ENCODE peak calls at places on chromosomes 12 and 14, in seven cellular contexts. Z is Panc1; X is cardiac muscle cell; K is tibial artery; D is SJSA1; I is aorta; A is CD4-positive, alpha-beta memory T cell. H is an unnamed sample. For H3K4me1, the result is how much of the 10 kb centered on the place peaks cover.

GRCh38 chr14:101823511-101824120 is 62.1 kb downstream of the PPP2R5C start:
- DNase-seq in Z (no peak), X (no peak), K (no peak), D (no peak), I (no peak), A (peak), H (no peak)

GRCh38 chr12:14066021-14066420 is 84.6 kb upstream of the GRIN2B start:
- DNase-seq in Z (no peak), X (no peak), K (no peak), D (no peak), I (no peak), A (no peak), H (no peak)

GRCh38 chr14:41446008-41446407 is 160.7 kb upstream of the LRFN5 start:
- DNase-seq in Z (no peak), X (no peak), K (no peak), D (no peak), I (no peak), A (no peak), H (no peak)

GRCh38 chr12:127677537-127678131 is 589.3 kb upstream of the TMEM132C start:
- DNase-seq in Z (peak), X (peak), K (peak), D (peak), I (peak), A (no peak), H (peak)

GRCh38 chr12:132771126-132771838 is 9.7 kb upstream of the ANKLE2 start:
- DNase-seq in Z (no peak), X (no peak), K (no peak), D (no peak), I (no peak), A (peak), H (no peak)

GRCh38 chr12:75452675-75453330 is 27.8 kb upstream of the GLIPR1 start:
- DNase-seq in Z (no peak), X (no peak), K (no peak), D (no peak), I (no peak), A (no peak), H (no peak)

GRCh38 chr14:24777678-24778077 is 143.7 kb upstream of the GZMB start:
- DNase-seq in Z (no peak), X (no peak), K (no peak), D (no peak), I (no peak), A (no peak), H (no peak)

GRCh38 chr12:11961686-11962085 is 109.1 kb upstream of the BCL2L14 start:
- DNase-seq in Z (no peak), X (no peak), K (no peak), D (peak), I (no peak), A (no peak), H (no peak)

GRCh38 chr14:32724864-32725550 is 213.7 kb upstream of the NPAS3 start:
- DNase-seq in Z (no peak), X (no peak), K (no peak), D (peak), I (no peak), A (no peak), H (no peak)

GRCh38 chr12:5451251-5451650 is 19.3 kb downstream of the NTF3 start:
- DNase-seq in Z (no peak), X (no peak), K (no peak), D (no peak), I (no peak), A (no peak), H (no peak)

GRCh38 chr14:97113339-97113738 is 316.2 kb downstream of the VRK1 start:
- DNase-seq in Z (no peak), X (no peak), K (no peak), D (no peak), I (no peak), A (no peak), H (no peak)

GRCh38 chr14:73725116-73726024 is 11.2 kb upstream of the PNMA1 start:
- DNase-seq in Z (no peak), X (no peak), K (peak), D (no peak), I (no peak), A (no peak), H (peak)

GRCh38 chr14:23110579-23111375 is 6.0 kb upstream of the CIROP start:
- DNase-seq in Z (no peak), X (no peak), K (no peak), D (no peak), I (peak), A (no peak), H (no peak)

GRCh38 chr14:54579606-54580005 is 12.7 kb downstream of the SAMD4A start:
- DNase-seq in Z (no peak), X (no peak), K (no peak), D (no peak), I (no peak), A (no peak), H (no peak)

GRCh38 chr12:82047480-82047879 is 288.3 kb upstream of the PPFIA2 start:
- DNase-seq in Z (no peak), X (no peak), K (no peak), D (no peak), I (no peak), A (no peak), H (no peak)

GRCh38 chr14:38079268-38079667 is 128.4 kb upstream of the SSTR1 start:
- DNase-seq in Z (no peak), X (no peak), K (no peak), D (no peak), I (no peak), A (no peak), H (no peak)

GRCh38 chr12:105861232-105861631 is 277.5 kb downstream of the NUAK1 start:
- DNase-seq in Z (no peak), X (no peak), K (no peak), D (no peak), I (no peak), A (no peak), H (no peak)

GRCh38 chr14:100779691-100780080 is 46.2 kb upstream of the MEG3 start:
- DNase-seq in Z (no peak), X (no peak), K (no peak), D (no peak), I (no peak), A (no peak), H (peak)

GRCh38 chr12:29762637-29763300 is 21.0 kb downstream of the TMTC1 start:
- DNase-seq in Z (no peak), X (no peak), K (no peak), D (no peak), I (no peak), A (no peak), H (peak)

GRCh38 chr14:51302319-51303030 is 62.4 kb downstream of the TMX1 start:
- DNase-seq in Z (no peak), X (no peak), K (no peak), D (no peak), I (no peak), A (no peak), H (no peak)

GRCh38 chr12:119512772-119513497 is 80.6 kb upstream of the TMEM233 start:
- DNase-seq in Z (no peak), X (peak), K (no peak), D (peak), I (no peak), A (no peak), H (no peak)

GRCh38 chr14:55129086-55129427 is at the start of gene LGALS3:
- DNase-seq in Z (no peak), X (peak), K (peak), D (peak), I (peak), A (no peak), H (peak)

GRCh38 chr12:81206425-81206824 is 128.5 kb downstream of the ACSS3 start:
- DNase-seq in Z (no peak), X (no peak), K (no peak), D (no peak), I (no peak), A (no peak), H (no peak)

GRCh38 chr12:67594888-67595287 is 53.7 kb upstream of the DYRK2 start:
- DNase-seq in Z (no peak), X (no peak), K (no peak), D (no peak), I (no peak), A (no peak), H (no peak)

GRCh38 chr12:4440187-4440941 is 5.3 kb downstream of the FGF6 start:
- DNase-seq in Z (no peak), X (no peak), K (no peak), D (no peak), I (no peak), A (no peak), H (no peak)

GRCh38 chr14:99733551-99734405 is 49.7 kb downstream of the CYP46A1 start:
- DNase-seq in Z (no peak), X (no peak), K (peak), D (no peak), I (peak), A (no peak), H (peak)

GRCh38 chr12:113910751-113911272 is 55.3 kb downstream of the RBM19 start:
- DNase-seq in Z (no peak), X (no peak), K (no peak), D (peak), I (no peak), A (no peak), H (no peak)

GRCh38 chr12:124411291-124411878 is 116.5 kb downstream of the RFLNA start:
- DNase-seq in Z (no peak), X (no peak), K (peak), D (no peak), I (peak), A (no peak), H (peak)

GRCh38 chr12:49970030-49970429 is 2.7 kb upstream of the AQP6 start:
- DNase-seq in Z (no peak), X (no peak), K (peak), D (no peak), I (no peak), A (no peak), H (no peak)

GRCh38 chr12:12736759-12737676 is 19.9 kb downstream of the CDKN1B start:
- DNase-seq in Z (no peak), X (peak), K (no peak), D (peak), I (no peak), A (peak), H (no peak)

GRCh38 chr12:54933381-54933780 is 51.2 kb downstream of the TESPA1 start:
- DNase-seq in Z (no peak), X (no peak), K (no peak), D (no peak), I (no peak), A (peak), H (no peak)

GRCh38 chr14:105871590-105871989 is 345.2 kb downstream of the TMEM121 start:
- DNase-seq in Z (no peak), X (no peak), K (no peak), D (no peak), I (no peak), A (no peak), H (no peak)

GRCh38 chr14:104981699-104982541 is 3.7 kb upstream of the CLBA1 start:
- DNase-seq in Z (no peak), X (no peak), K (peak), D (no peak), I (peak), A (peak), H (no peak)

GRCh38 chr14:92589213-92589852 is 75.8 kb downstream of the RIN3 start:
- DNase-seq in Z (no peak), X (peak), K (no peak), D (no peak), I (no peak), A (no peak), H (no peak)

GRCh38 chr12:110796952-110797351 is 49.8 kb upstream of the CCDC63 start:
- DNase-seq in Z (no peak), X (no peak), K (no peak), D (no peak), I (no peak), A (no peak), H (no peak)

DNA sequence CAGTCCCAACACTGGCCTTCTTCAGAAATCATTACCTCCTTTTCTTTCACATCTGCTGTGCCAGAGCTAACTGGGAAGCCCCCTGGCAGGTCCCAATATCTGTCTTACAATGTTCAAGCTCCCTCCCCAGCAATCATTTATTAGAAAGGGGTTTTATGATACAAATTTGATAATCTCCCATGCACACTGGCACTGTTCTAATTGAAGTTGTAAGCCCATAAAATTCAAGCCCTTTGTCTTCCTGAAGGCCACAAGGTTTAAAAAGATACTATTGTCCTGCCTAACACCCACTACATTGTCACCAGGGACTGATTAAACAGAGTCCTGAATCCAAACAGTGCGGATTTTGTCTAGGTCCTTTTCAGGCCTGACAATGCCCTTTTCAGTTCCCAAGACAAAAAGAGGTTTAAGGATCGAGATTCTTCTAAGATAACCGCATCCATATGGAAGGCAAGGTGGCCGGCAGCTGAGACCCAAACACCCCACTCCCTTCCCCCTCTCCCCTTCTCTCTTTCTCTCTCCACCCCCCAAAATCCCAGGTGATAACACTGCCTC is 3.3 kb downstream of the NKX2-8 start:
- DNase-seq in Z (no peak), X (no peak), K (no peak), D (no peak), I (no peak), A (no peak), H (no peak)
- H3K4me1 ChIP-seq in Z (under half), X (under half), K (under half), D (under half), I (under half), A (under half), H (under half)

DNA sequence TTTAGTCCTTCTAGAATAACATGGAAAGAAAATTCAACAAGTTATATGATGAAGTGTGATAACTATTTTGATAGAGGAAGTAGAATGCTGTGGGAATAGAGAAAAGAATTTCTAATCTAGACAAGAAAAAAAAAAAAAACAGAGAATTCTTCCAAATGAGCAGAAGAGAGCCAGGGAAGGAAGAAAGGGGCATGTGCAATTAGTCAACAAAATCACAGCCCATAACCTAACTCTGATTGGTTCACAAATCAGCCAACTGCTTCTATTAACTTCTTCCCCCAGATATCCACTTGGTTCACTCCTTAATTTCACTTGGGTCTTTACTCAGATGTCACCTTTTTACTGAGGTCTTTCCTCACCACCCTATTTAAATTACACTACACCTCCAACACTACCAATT is 69.5 kb downstream of the BTG1 start:
- DNase-seq in Z (no peak), X (no peak), K (no peak), D (no peak), I (no peak), A (no peak), H (no peak)
- H3K4me1 ChIP-seq in Z (under half), X (half or more), K (under half), D (half or more), I (under half), A (under half), H (under half)

GRCh38 chr12:53069621-53070410 is 9.4 kb downstream of the SPRYD3 start:
- DNase-seq in Z (no peak), X (no peak), K (peak), D (no peak), I (peak), A (no peak), H (peak)

GRCh38 chr12:53067074-53067992 is 11.9 kb downstream of the SPRYD3 start:
- DNase-seq in Z (no peak), X (no peak), K (peak), D (no peak), I (no peak), A (peak), H (no peak)

GRCh38 chr12:53068811-53069585 is 10.2 kb downstream of the SPRYD3 start:
- DNase-seq in Z (no peak), X (no peak), K (peak), D (no peak), I (no peak), A (no peak), H (peak)

GRCh38 chr12:53066594-53066978 is 12.6 kb downstream of the SPRYD3 start:
- DNase-seq in Z (no peak), X (no peak), K (no peak), D (no peak), I (no peak), A (no peak), H (no peak)

DNA sequence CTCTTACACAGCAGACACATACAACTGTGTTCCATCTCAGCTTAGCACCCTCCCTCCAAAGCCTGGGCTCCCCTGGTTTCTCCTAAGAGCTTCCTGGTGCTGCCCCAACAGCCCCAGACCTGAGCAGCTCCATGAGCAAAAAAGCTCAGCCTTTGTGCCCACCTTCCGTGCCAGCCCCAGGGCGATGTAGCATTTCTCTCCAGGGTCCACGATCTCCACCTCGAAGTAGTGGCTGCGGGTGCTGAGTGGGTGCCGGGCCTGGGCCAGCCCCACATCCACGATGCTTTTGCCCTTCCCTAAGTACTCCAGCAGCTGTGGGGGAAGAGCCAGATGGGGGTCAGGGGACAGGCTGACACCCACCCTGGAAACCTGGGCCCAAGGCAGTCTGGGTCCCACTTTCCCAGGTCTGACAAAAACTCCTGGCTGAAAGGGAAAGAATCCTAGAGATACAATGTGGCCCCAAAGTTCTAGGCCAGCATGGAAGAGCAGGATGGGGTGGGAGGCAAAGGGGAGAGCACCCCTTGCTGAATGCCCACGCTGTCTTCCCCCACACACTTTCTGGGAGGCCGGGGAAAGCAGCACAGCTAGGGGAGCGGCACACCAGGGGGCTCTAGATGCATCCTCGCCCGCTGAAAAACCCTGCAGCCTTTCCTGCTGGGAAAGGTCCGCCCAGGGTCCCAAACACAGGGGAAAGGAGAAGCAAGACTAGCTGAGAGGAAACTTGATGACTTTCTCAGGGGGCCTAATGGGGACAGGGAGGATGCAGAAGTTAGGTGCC is 11.0 kb downstream of the SPRYD3 start:
- DNase-seq in Z (no peak), X (no peak), K (peak), D (no peak), I (no peak), A (no peak), H (no peak)
- H3K4me1 ChIP-seq in Z (under half), X (under half), K (half or more), D (under half), I (under half), A (under half), H (under half)

GRCh38 chr12:21648378-21648777 is 9.3 kb downstream of the LDHB start:
- DNase-seq in Z (no peak), X (no peak), K (no peak), D (no peak), I (no peak), A (no peak), H (no peak)
- H3K4me1 ChIP-seq in Z (under half), X (under half), K (under half), D (under half), I (under half), A (half or more), H (under half)

GRCh38 chr14:93960108-93960475 is 16.3 kb downstream of the ASB2 start:
- DNase-seq in Z (no peak), X (no peak), K (no peak), D (no peak), I (no peak), A (no peak), H (no peak)
- H3K4me1 ChIP-seq in Z (under half), X (under half), K (under half), D (under half), I (under half), A (half or more), H (half or more)

GRCh38 chr12:47746073-47746472 is 12.6 kb downstream of the RAPGEF3 start:
- DNase-seq in Z (no peak), X (no peak), K (no peak), D (no peak), I (no peak), A (no peak), H (no peak)
- H3K4me1 ChIP-seq in Z (under half), X (under half), K (under half), D (under half), I (under half), A (under half), H (under half)

DNA sequence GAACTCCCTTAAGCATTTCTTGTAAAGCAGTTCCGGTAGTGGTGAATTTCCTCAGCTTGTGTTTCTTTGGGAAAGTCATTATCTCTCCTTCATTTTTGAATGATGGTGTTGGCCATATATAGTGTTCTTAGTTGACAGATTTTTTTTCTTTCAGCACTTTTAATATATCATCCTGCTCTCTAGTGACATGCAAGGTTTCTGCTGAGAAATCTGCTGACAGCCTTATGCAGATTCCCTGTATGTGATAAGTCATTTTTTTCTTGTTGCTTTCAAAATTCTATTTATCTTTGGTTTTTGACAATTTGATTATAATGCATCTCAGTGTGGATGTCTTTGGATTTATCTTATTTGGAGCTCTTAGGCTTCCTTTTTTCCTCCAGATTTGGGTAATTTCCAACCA is 135.7 kb downstream of the PTPRO start:
- DNase-seq in Z (no peak), X (no peak), K (no peak), D (no peak), I (no peak), A (no peak), H (no peak)
- H3K4me1 ChIP-seq in Z (under half), X (under half), K (under half), D (under half), I (under half), A (under half), H (under half)

GRCh38 chr12:91982946-91983345 is 162.7 kb downstream of the BTG1 start:
- DNase-seq in Z (no peak), X (no peak), K (no peak), D (no peak), I (no peak), A (no peak), H (no peak)

GRCh38 chr12:91983935-91984334 is 161.7 kb downstream of the BTG1 start:
- DNase-seq in Z (no peak), X (no peak), K (no peak), D (no peak), I (no peak), A (no peak), H (no peak)

GRCh38 chr12:91985002-91985767 is 160.5 kb downstream of the BTG1 start:
- DNase-seq in Z (no peak), X (no peak), K (no peak), D (peak), I (no peak), A (no peak), H (no peak)

GRCh38 chr12:91986084-91986483 is 159.6 kb downstream of the BTG1 start:
- DNase-seq in Z (no peak), X (peak), K (no peak), D (peak), I (no peak), A (no peak), H (no peak)

DNA sequence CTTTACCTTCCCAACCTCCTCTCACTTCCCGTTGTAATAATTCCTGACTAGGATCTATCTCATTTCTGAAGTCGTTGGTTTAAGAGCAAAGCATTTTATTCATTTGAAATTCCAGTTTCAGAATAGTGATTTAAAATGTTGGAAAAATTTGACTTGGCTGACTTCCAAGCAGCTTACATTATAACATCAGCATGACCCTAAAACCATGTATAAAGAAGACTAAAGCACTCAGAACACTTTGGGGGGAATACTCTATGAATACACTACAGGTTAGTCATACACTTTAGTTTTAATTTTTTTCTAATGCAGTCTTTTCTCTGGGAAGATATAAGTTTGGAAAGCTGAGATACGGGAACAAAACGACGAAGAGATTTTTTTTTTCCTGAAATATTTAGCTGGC is 161.1 kb downstream of the BTG1 start:
- DNase-seq in Z (no peak), X (no peak), K (no peak), D (peak), I (no peak), A (no peak), H (no peak)
- H3K4me1 ChIP-seq in Z (under half), X (under half), K (under half), D (half or more), I (under half), A (under half), H (under half)

H was measured in psoas muscle.